ENCODE peak calls at places on chromosomes 4 and X, in five cellular contexts. Q is stomach, U is astrocyte, N is uterus, V is neural progenitor cell. M is an unnamed sample.
A peak's percentile ranks its signal among the peaks of the same experiment; 100 is the strongest.

GRCh38 chr4:2834001-2834921 is 9.4 kb upstream of the ADD1 start:
- DNase-seq in Q (peak; percentile 21), U (no peak), V (no peak), N (no peak), M (no peak)

GRCh38 chrX:103688949-103689348 is 2.5 kb upstream of the MORF4L2 start:
- DNase-seq in N (no peak), U (peak; percentile 8), V (peak; percentile 61), Q (no peak), M (peak; percentile 72)

GRCh38 chr4:96004341-96004740 is 164.4 kb downstream of the PDHA2 start:
- DNase-seq in Q (no peak), N (no peak), V (peak; percentile 5), U (no peak), M (no peak)

GRCh38 chrX:125003746-125004446 is 315.8 kb upstream of the TEX13C start:
- DNase-seq in U (no peak), Q (no peak), N (no peak), V (no peak), M (no peak)

GRCh38 chrX:131841496-131842410 is 181.3 kb upstream of the STK26 start:
- DNase-seq in U (peak; percentile 12), N (peak; percentile 22), V (peak; percentile 72), Q (peak; percentile 47), M (peak; percentile 77)

GRCh38 chr4:69497886-69498395 is 2.2 kb upstream of the UGT2B4 start:
- DNase-seq in Q (no peak), U (peak; percentile 38), N (no peak), V (no peak), M (no peak)

GRCh38 chr4:125321709-125322362 is 7.1 kb downstream of the FAT4 start:
- DNase-seq in N (no peak), V (no peak), Q (no peak), U (peak; percentile 58), M (peak; percentile 73)

GRCh38 chr4:153467154-153467896 is 1.2 kb downstream of the TMEM131L start:
- DNase-seq in U (no peak), V (peak; percentile 44), Q (peak; percentile 84), N (no peak), M (peak; percentile 35)

GRCh38 chr4:173530326-173531062 is 465 bp upstream of the HAND2 start:
- DNase-seq in N (no peak), U (no peak), V (peak; percentile 44), Q (no peak), M (peak; percentile 52)

GRCh38 chr4:13108096-13108495 is 376.0 kb downstream of the RAB28 start:
- DNase-seq in Q (no peak), N (no peak), V (no peak), U (no peak), M (no peak)

GRCh38 chr4:174316954-174317353 is 33.2 kb downstream of the CEP44 start:
- DNase-seq in V (no peak), N (no peak), U (peak; percentile 33), Q (no peak), M (no peak)

GRCh38 chrX:110741213-110741796 is 54.3 kb downstream of the CHRDL1 start:
- DNase-seq in N (no peak), U (peak; percentile 76), Q (no peak), V (no peak), M (peak; percentile 64)

GRCh38 chrX:154327026-154327820 is 31.6 kb downstream of the TKTL1 start:
- DNase-seq in Q (no peak), N (no peak), U (peak; percentile 27), V (no peak), M (peak; percentile 52)

GRCh38 chr4:92636038-92636825 is 332.5 kb downstream of the GRID2 start:
- DNase-seq in V (no peak), U (no peak), Q (no peak), N (no peak), M (no peak)

GRCh38 chrX:134294548-134294947 is 57.6 kb downstream of the CCDC160 start:
- DNase-seq in V (no peak), Q (no peak), N (no peak), U (no peak), M (peak; percentile 8)

GRCh38 chr4:78057600-78058560 is 757 bp downstream of the FRAS1 start:
- DNase-seq in V (peak; percentile 66), Q (peak; percentile 34), U (peak; percentile 36), N (peak; percentile 24), M (peak; percentile 79)

GRCh38 chr4:114890773-114891172 is 222.6 kb downstream of the NDST4 start:
- DNase-seq in Q (no peak), N (no peak), V (no peak), U (no peak), M (no peak)

GRCh38 chr4:100086766-100087431 is 103.4 kb downstream of the DDIT4L start:
- DNase-seq in N (no peak), U (no peak), V (no peak), Q (no peak), M (peak; percentile 22)

GRCh38 chr4:41375561-41375960 is 118.8 kb downstream of the UCHL1 start:
- DNase-seq in Q (peak; percentile 35), U (no peak), N (no peak), V (no peak), M (no peak)

GRCh38 chr4:110197421-110198398 is 705 bp downstream of the ELOVL6 start:
- DNase-seq in V (peak; percentile 58), Q (no peak), U (peak; percentile 42), N (peak; percentile 31), M (peak; percentile 75)

GRCh38 chr4:74327751-74328150 is 19.5 kb downstream of the EPGN start:
- DNase-seq in Q (no peak), U (peak; percentile 31), V (no peak), N (no peak), M (no peak)

GRCh38 chr4:32884198-32884597 is 2164.0 kb downstream of the PCDH7 start:
- DNase-seq in N (no peak), V (no peak), U (peak; percentile 24), Q (no peak), M (peak; percentile 22)

GRCh38 chr4:108432418-108432817 is 188.0 kb upstream of the RPL34 start:
- DNase-seq in V (no peak), Q (no peak), N (no peak), U (no peak), M (no peak)

GRCh38 chr4:75254745-75255144 is 259.5 kb downstream of the RCHY1 start:
- DNase-seq in N (no peak), U (no peak), V (no peak), Q (no peak), M (no peak)

GRCh38 chr4:48194986-48195773 is 61.1 kb upstream of the TXK start:
- DNase-seq in Q (no peak), U (peak; percentile 52), V (no peak), N (no peak), M (peak; percentile 36)

GRCh38 chr4:147480502-147480890 is 401 bp upstream of the EDNRA start:
- DNase-seq in V (no peak), U (no peak), N (peak; percentile 47), Q (no peak), M (no peak)

GRCh38 chr4:147481577-147482109 is 746 bp downstream of the EDNRA start:
- DNase-seq in V (peak; percentile 50), N (peak; percentile 24), Q (no peak), U (peak; percentile 31), M (peak; percentile 61)

GRCh38 chr4:147482281-147482680 is 1.4 kb downstream of the EDNRA start:
- DNase-seq in V (no peak), Q (no peak), N (no peak), U (peak; percentile 44), M (peak; percentile 36)

GRCh38 chr4:147479817-147480216 is 1.1 kb upstream of the EDNRA start:
- DNase-seq in N (peak; percentile 48), V (no peak), Q (no peak), U (peak; percentile 81), M (peak; percentile 48)

GRCh38 chr4:147480891-147481576 is at the start of gene EDNRA:
- DNase-seq in V (peak; percentile 64), U (peak; percentile 61), N (peak; percentile 48), Q (no peak), M (peak; percentile 85)
- H3K4me3 ChIP-seq in V (peak within 1 kb of the TSS; percentile 78), U (peak within 1 kb of the TSS; percentile 77), N (peak within 1 kb of the TSS; percentile 50), Q (peak within 1 kb of the TSS; percentile 62), M (peak within 1 kb of the TSS; percentile 83)

DNA sequence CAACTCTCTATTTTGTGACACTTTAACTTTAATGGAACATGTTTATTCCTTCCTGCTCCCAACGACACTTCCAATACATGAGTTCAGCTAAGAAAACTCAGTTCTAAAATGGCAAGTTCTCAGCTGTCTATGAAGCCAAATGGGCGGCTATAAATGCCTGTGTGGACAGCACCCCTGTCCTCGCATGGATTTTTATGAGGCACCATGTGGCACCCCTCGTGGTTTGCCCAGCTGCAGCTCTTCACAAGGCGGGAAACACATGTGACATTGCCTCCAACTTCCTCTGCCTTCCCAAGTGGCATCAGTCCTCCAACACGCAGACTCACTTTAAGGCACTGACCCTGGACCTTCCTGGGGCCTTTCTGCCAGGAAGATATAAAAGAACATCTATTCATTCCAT is 48.0 kb downstream of the SH3RF1 start:
- DNase-seq in U (no peak), Q (no peak), N (no peak), V (no peak), M (no peak)
- H3K4me1 ChIP-seq in U (peaks cover 30% of the 10 kb centered on the region), Q (peaks cover 50% of the 10 kb centered on the region), N (no peaks in the 10 kb centered on the region), V (peaks cover 36% of the 10 kb centered on the region), M (peaks cover 55% of the 10 kb centered on the region)

GRCh38 chrX:47862680-47863079 is 26.0 kb downstream of the ZNF81 start:
- DNase-seq in V (no peak), U (no peak), N (no peak), Q (no peak), M (no peak)

GRCh38 chrX:47859686-47860085 is 23.0 kb downstream of the ZNF81 start:
- DNase-seq in Q (no peak), V (no peak), N (no peak), U (no peak), M (no peak)

GRCh38 chrX:47863187-47863586 is 26.5 kb downstream of the ZNF81 start:
- DNase-seq in N (no peak), U (no peak), Q (peak; percentile 52), V (no peak), M (no peak)

DNA sequence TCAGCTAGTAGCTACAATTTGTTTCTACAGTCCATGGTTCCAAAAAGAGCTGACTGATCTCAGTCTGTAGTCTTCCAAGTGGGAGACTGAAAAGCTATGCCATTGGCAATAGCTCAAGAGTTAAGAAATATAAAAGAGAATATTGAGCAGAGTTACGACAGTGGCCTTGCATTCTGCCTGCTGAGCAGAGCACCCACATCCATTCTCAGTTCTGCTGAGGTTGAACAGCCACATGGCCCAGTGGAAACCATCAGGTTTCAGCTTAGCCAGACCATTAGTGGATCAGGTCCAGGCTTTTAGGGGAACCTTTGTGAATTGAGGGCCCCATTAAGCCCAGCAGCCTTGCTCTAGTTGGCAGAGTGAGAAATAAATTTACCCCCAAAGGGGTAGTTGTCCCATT is 28.1 kb downstream of the ZNF81 start:
- DNase-seq in V (no peak), N (no peak), Q (no peak), U (no peak), M (peak; percentile 1)
- H3K27me3 ChIP-seq in V (no peaks in the 10 kb centered on the region), N (no peaks in the 10 kb centered on the region), Q (no peaks in the 10 kb centered on the region), U (no peaks in the 10 kb centered on the region), M (no peaks in the 10 kb centered on the region)

GRCh38 chr4:56370377-56370776 is 16.9 kb downstream of the AASDH start:
- DNase-seq in N (no peak), U (no peak), Q (no peak), V (peak; percentile 11), M (no peak)

GRCh38 chr4:56372774-56373173 is 14.5 kb downstream of the AASDH start:
- DNase-seq in U (peak; percentile 63), N (no peak), Q (no peak), V (no peak), M (no peak)

GRCh38 chr4:56374956-56375355 is 12.3 kb downstream of the AASDH start:
- DNase-seq in N (no peak), Q (no peak), U (no peak), V (no peak), M (no peak)

GRCh38 chr4:56375458-56375857 is 11.8 kb downstream of the AASDH start:
- DNase-seq in N (no peak), U (no peak), V (no peak), Q (no peak), M (no peak)

GRCh38 chr4:56371426-56372220 is 15.7 kb downstream of the AASDH start:
- DNase-seq in Q (no peak), U (no peak), N (no peak), V (peak; percentile 54), M (no peak)
- H3K4me3 ChIP-seq in Q (no peak overlapping the region), U (no peak overlapping the region), N (no peak overlapping the region), V (no peak overlapping the region), M (no peak overlapping the region)